ENCODE peak calls at places on chromosomes 11 and 22, in ten cellular contexts. Y is GM13977, L is SK-N-SH, N is neural crest cell, R is colonic mucosa, E is psoas muscle, J is AG09309, U is pancreas, A is spleen, O is upper lobe of right lung. S is an unnamed sample.

GRCh38 chr11:94658888-94659287 is 91.7 kb downstream of the PIWIL4 start:
- DNase-seq in J (no peak), A (no peak), Y (no peak), R (no peak), E (no peak), N (no peak), L (no peak), O (no peak), U (no peak), S (no peak)

GRCh38 chr22:41448189-41448808 is 1.7 kb upstream of the TOB2 start:
- DNase-seq in U (peak; percentile 89), Y (peak; percentile 91), N (peak; percentile 83), O (peak; percentile 96), A (peak; percentile 96), E (peak; percentile 94), J (peak; percentile 97), L (peak; percentile 76), R (peak; percentile 97), S (peak; percentile 99)

GRCh38 chr11:63919267-63920125 is 2.5 kb upstream of the RCOR2 start:
- DNase-seq in N (peak; percentile 68), O (no peak), Y (no peak), R (peak; percentile 80), A (no peak), L (peak; percentile 55), J (no peak), U (no peak), E (peak; percentile 39), S (no peak)

GRCh38 chr11:60367009-60367408 is 11.3 kb upstream of the MS4A7 start:
- DNase-seq in Y (peak; percentile 78), L (no peak), R (no peak), A (no peak), U (no peak), E (no peak), J (no peak), N (no peak), O (no peak), S (no peak)

GRCh38 chr22:17077255-17077654 is 7.5 kb upstream of the IL17RA start:
- DNase-seq in R (no peak), Y (no peak), A (no peak), N (no peak), O (no peak), J (peak; percentile 49), L (no peak), E (no peak), U (no peak), S (peak; percentile 80)

GRCh38 chr11:66720223-66720898 is 8.7 kb downstream of the SPTBN2 start:
- DNase-seq in R (peak; percentile 73), E (peak; percentile 35), A (peak; percentile 83), L (peak; percentile 60), J (no peak), Y (no peak), U (peak; percentile 83), O (peak; percentile 80), N (peak; percentile 18), S (peak; percentile 46)

GRCh38 chr11:66864172-66864901 is 7.5 kb downstream of the LRFN4 start:
- DNase-seq in A (no peak), N (no peak), Y (no peak), L (no peak), J (no peak), O (no peak), U (no peak), E (no peak), R (peak; percentile 84), S (no peak)

GRCh38 chr11:130163346-130164220 is 4.0 kb downstream of the ST14 start:
- DNase-seq in N (no peak), E (no peak), U (peak; percentile 84), R (peak; percentile 72), J (no peak), L (no peak), Y (no peak), O (no peak), A (no peak), S (no peak)

GRCh38 chr11:61890536-61891330 is 612 bp downstream of the FADS3 start:
- DNase-seq in O (peak; percentile 78), U (peak; percentile 73), L (peak; percentile 83), A (peak; percentile 89), Y (no peak), N (no peak), J (no peak), E (peak; percentile 85), R (peak; percentile 36), S (peak; percentile 80)

GRCh38 chr22:38305481-38306448 is 11.5 kb downstream of the CSNK1E start:
- DNase-seq in R (peak; percentile 64), O (no peak), J (no peak), U (no peak), L (no peak), E (no peak), A (no peak), N (no peak), Y (peak; percentile 80), S (no peak)

GRCh38 chr11:109605006-109605405 is 183.0 kb downstream of the C11orf87 start:
- DNase-seq in L (no peak), N (no peak), E (no peak), O (no peak), R (no peak), Y (no peak), J (no peak), U (no peak), A (no peak), S (no peak)

GRCh38 chr11:46336781-46337180 is 10.5 kb upstream of the DGKZ start:
- DNase-seq in Y (no peak), E (no peak), A (peak; percentile 85), L (no peak), U (no peak), J (peak; percentile 63), N (no peak), O (peak; percentile 85), R (no peak), S (no peak)

GRCh38 chr11:75066061-75066460 is 30.6 kb downstream of the OR2AT4 start:
- DNase-seq in E (no peak), J (no peak), O (no peak), L (no peak), A (no peak), R (no peak), N (no peak), Y (no peak), U (no peak), S (no peak)

GRCh38 chr11:61962213-61963015 is 5.0 kb downstream of the FTH1 start:
- DNase-seq in R (no peak), J (no peak), U (no peak), Y (no peak), O (peak; percentile 52), A (peak; percentile 72), N (no peak), E (no peak), L (no peak), S (no peak)

GRCh38 chr11:94746721-94747120 is 21.4 kb upstream of the AMOTL1 start:
- DNase-seq in U (no peak), O (no peak), L (no peak), R (no peak), J (no peak), N (no peak), Y (no peak), A (no peak), E (no peak), S (no peak)

GRCh38 chr22:46374663-46375474 is 39.4 kb downstream of the TRMU start:
- DNase-seq in J (no peak), U (no peak), A (no peak), O (peak; percentile 88), N (no peak), Y (no peak), E (no peak), L (no peak), R (peak; percentile 93), S (no peak)

DNA sequence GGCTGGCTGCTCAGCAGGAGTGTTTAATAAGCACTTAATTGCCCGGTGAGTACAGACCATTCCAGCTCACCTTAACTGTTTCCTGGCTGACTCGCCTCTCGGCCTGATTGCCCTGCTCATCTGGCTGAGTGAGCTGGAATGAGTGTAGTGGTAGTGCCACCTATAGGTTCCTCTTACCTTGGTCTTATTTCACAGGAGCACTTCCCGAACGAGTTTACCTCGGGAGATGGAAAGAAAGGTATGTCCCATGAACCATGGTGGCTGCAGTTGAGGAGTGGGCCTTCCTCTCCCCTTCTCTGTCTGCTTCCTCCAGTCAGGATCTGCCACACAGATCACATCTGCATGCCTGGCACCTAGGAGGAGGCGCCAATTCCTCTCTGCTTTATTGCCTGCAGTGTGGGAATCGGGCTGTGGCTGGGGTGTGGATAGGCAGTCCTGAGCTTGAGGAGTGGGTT is 26.7 kb downstream of the UPB1 start:
- DNase-seq in L (peak; percentile 72), O (peak; percentile 80), E (no peak), R (peak; percentile 57), J (no peak), U (no peak), Y (peak; percentile 66), N (no peak), A (no peak), S (peak; percentile 55)
- TF ChIP-seq CTCF in L (peak; percentile 63), O (peak; percentile 54), E (peak; percentile 41), R (peak; percentile 38), J (peak; percentile 53), U (peak; percentile 24), Y (peak; percentile 66), N (peak; percentile 68), A (peak; percentile 57), S (peak; percentile 77)

GRCh38 chr11:97140885-97141494 is 751.2 kb downstream of the JRKL start:
- DNase-seq in E (no peak), U (no peak), Y (peak; percentile 4), L (peak; percentile 7), R (no peak), N (no peak), J (no peak), A (no peak), O (no peak), S (peak; percentile 0)
- TF ChIP-seq CTCF in E (peak; percentile 4), U (no peak), Y (peak; percentile 61), L (peak; percentile 58), R (peak; percentile 44), N (peak; percentile 72), J (no peak), A (peak; percentile 30), O (peak; percentile 36), S (peak; percentile 70)

DNA sequence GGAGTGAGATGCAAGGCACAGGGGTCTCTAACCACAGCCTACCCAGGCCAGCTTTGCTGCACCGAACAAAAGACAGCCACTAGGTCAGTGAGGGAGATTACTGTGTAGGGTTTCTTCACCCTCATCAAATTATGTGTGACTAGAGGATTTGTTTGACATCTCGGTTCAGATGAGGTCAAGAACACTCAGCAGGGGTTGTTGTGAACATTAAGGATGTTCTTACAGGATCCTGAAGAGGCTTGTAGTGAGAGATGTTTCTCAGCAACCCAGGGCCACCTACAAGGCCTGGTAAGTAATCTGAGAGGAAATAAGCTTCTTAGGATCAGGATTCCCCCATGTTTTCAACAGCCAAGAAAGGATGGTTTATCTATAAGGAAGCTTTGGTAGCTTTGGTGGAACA is 202.1 kb downstream of the NXPE2 start:
- DNase-seq in Y (no peak), U (no peak), E (no peak), J (no peak), A (no peak), N (no peak), R (no peak), L (no peak), O (no peak), S (no peak)
- TF ChIP-seq CTCF in Y (no peak), U (no peak), E (no peak), J (no peak), A (no peak), N (no peak), R (no peak), L (no peak), O (no peak), S (no peak)

DNA sequence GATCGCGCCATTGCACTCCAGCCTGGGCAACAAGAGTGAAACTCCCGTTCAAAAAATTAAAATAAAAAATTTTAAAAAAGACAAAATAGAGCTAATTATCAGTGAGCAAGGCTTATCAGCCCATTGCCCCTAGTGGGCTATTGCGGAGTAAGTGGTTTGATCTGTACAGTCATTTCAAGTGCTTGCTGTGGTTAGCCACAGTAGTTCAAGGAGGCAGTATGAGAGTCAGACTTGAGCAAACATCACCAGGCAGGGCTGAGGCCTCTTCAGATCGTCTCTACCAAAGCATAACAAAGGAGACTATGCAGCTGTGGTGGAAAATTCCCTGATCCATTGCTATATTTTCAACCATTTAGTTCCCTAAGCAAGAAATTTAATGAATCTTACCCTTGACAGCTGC is 4.3 kb upstream of the SBF2 start:
- DNase-seq in A (no peak), Y (peak; percentile 84), L (no peak), R (no peak), E (no peak), J (no peak), N (no peak), O (no peak), U (no peak), S (peak; percentile 93)
- TF ChIP-seq CTCF in A (peak; percentile 5), Y (peak; percentile 19), L (peak; percentile 24), R (no peak), E (no peak), J (peak; percentile 32), N (peak; percentile 45), O (peak; percentile 14), U (no peak), S (peak; percentile 74)

S was measured in HFFc6.